ENCODE peak calls at places on chromosome 4, in four cellular contexts. X, M, Q and Y are unnamed samples.
A peak's percentile ranks its signal among the peaks of the same experiment; 100 is the strongest.

GRCh38 chr4:23717528-23718248 is 172.2 kb downstream of the PPARGC1A start:
- DNase-seq in X (peak; percentile 50), M (no peak), Q (peak; percentile 61), Y (peak; percentile 45)

GRCh38 chr4:147970003-147970402 is 238.1 kb downstream of the ARHGAP10 start:
- DNase-seq in X (no peak), M (no peak), Q (no peak), Y (no peak)

GRCh38 chr4:170256807-170257206 is 167.1 kb upstream of the AADAT start:
- DNase-seq in X (no peak), M (no peak), Q (no peak), Y (no peak)

GRCh38 chr4:150229538-150229937 is 151.3 kb downstream of the DCLK2 start:
- DNase-seq in X (no peak), M (no peak), Q (no peak), Y (no peak)

GRCh38 chr4:17786567-17786966 is 5.1 kb upstream of the FAM184B start:
- DNase-seq in X (no peak), M (no peak), Q (no peak), Y (no peak)

GRCh38 chr4:73006286-73006990 is 63.1 kb downstream of the COX18 start:
- DNase-seq in X (no peak), M (no peak), Q (no peak), Y (no peak)

GRCh38 chr4:81504685-81505598 is 33.2 kb upstream of the RASGEF1B start:
- DNase-seq in X (no peak), M (no peak), Q (no peak), Y (peak; percentile 82)

GRCh38 chr4:6562931-6563901 is 11.8 kb upstream of the MAN2B2 start:
- DNase-seq in X (peak; percentile 74), M (no peak), Q (no peak), Y (no peak)

GRCh38 chr4:8029689-8030088 is 90.0 kb upstream of the AFAP1 start:
- DNase-seq in X (no peak), M (no peak), Q (no peak), Y (no peak)